ENCODE peak calls at places on chromosomes 3 and 15, in seven cellular contexts. One of them, this sample, is unnamed. For H3K9me3, the result is how much of the 10 kb centered on the place peaks cover.

GRCh38 chr3:41199866-41200668 is 762 bp downstream of the CTNNB1 start:
- DNase-seq in lower lobe of right lung: peak
- DNase-seq in psoas muscle: no peak
- DNase-seq in GM23248: peak
- DNase-seq in body of pancreas: peak
- DNase-seq in ovary: peak
- DNase-seq in CD4-positive, CD25-positive, alpha-beta regulatory T cell: peak
- DNase-seq in this sample: peak

GRCh38 chr15:56989411-56989924 is 71.0 kb downstream of the TCF12 start:
- DNase-seq in lower lobe of right lung: no peak
- DNase-seq in psoas muscle: no peak
- DNase-seq in GM23248: no peak
- DNase-seq in body of pancreas: no peak
- DNase-seq in ovary: no peak
- DNase-seq in CD4-positive, CD25-positive, alpha-beta regulatory T cell: peak
- DNase-seq in this sample: no peak

GRCh38 chr3:111577798-111578685 is 17.1 kb downstream of the ZBED2 start:
- DNase-seq in lower lobe of right lung: no peak
- DNase-seq in psoas muscle: no peak
- DNase-seq in GM23248: peak
- DNase-seq in body of pancreas: no peak
- DNase-seq in ovary: no peak
- DNase-seq in CD4-positive, CD25-positive, alpha-beta regulatory T cell: peak
- DNase-seq in this sample: no peak

GRCh38 chr3:13308406-13308805 is 111.7 kb downstream of the NUP210 start:
- DNase-seq in lower lobe of right lung: peak
- DNase-seq in psoas muscle: no peak
- DNase-seq in GM23248: peak
- DNase-seq in body of pancreas: peak
- DNase-seq in ovary: no peak
- DNase-seq in CD4-positive, CD25-positive, alpha-beta regulatory T cell: peak
- DNase-seq in this sample: no peak

GRCh38 chr3:99248130-99248529 is 346.6 kb upstream of the DCBLD2 start:
- DNase-seq in lower lobe of right lung: no peak
- DNase-seq in psoas muscle: no peak
- DNase-seq in GM23248: peak
- DNase-seq in body of pancreas: no peak
- DNase-seq in ovary: no peak
- DNase-seq in CD4-positive, CD25-positive, alpha-beta regulatory T cell: no peak
- DNase-seq in this sample: no peak

GRCh38 chr15:22888120-22888859 is 49.8 kb downstream of the NIPA2 start:
- DNase-seq in lower lobe of right lung: no peak
- DNase-seq in psoas muscle: no peak
- DNase-seq in GM23248: peak
- DNase-seq in body of pancreas: no peak
- DNase-seq in ovary: no peak
- DNase-seq in CD4-positive, CD25-positive, alpha-beta regulatory T cell: no peak
- DNase-seq in this sample: no peak

GRCh38 chr3:127791221-127791913 is 30.9 kb downstream of the MGLL start:
- DNase-seq in lower lobe of right lung: no peak
- DNase-seq in psoas muscle: no peak
- DNase-seq in GM23248: peak
- DNase-seq in body of pancreas: no peak
- DNase-seq in ovary: no peak
- DNase-seq in CD4-positive, CD25-positive, alpha-beta regulatory T cell: peak
- DNase-seq in this sample: no peak

GRCh38 chr3:24420224-24420623 is 74.4 kb downstream of the THRB start:
- DNase-seq in lower lobe of right lung: no peak
- DNase-seq in psoas muscle: no peak
- DNase-seq in GM23248: no peak
- DNase-seq in body of pancreas: no peak
- DNase-seq in ovary: no peak
- DNase-seq in CD4-positive, CD25-positive, alpha-beta regulatory T cell: no peak
- DNase-seq in this sample: no peak

GRCh38 chr3:57164217-57164605 is 942 bp downstream of the IL17RD start:
- DNase-seq in lower lobe of right lung: peak
- DNase-seq in psoas muscle: peak
- DNase-seq in GM23248: peak
- DNase-seq in body of pancreas: no peak
- DNase-seq in ovary: peak
- DNase-seq in CD4-positive, CD25-positive, alpha-beta regulatory T cell: peak
- DNase-seq in this sample: peak

GRCh38 chr3:127772273-127772672 is 50.0 kb downstream of the MGLL start:
- DNase-seq in lower lobe of right lung: no peak
- DNase-seq in psoas muscle: no peak
- DNase-seq in GM23248: no peak
- DNase-seq in body of pancreas: no peak
- DNase-seq in ovary: no peak
- DNase-seq in CD4-positive, CD25-positive, alpha-beta regulatory T cell: no peak
- DNase-seq in this sample: no peak

GRCh38 chr15:92454525-92455105 is 60.9 kb downstream of the ST8SIA2 start:
- DNase-seq in lower lobe of right lung: no peak
- DNase-seq in psoas muscle: no peak
- DNase-seq in GM23248: no peak
- DNase-seq in body of pancreas: no peak
- DNase-seq in ovary: no peak
- DNase-seq in CD4-positive, CD25-positive, alpha-beta regulatory T cell: no peak
- DNase-seq in this sample: no peak

GRCh38 chr3:183500349-183500748 is 55.2 kb downstream of the KLHL6 start:
- DNase-seq in lower lobe of right lung: no peak
- DNase-seq in psoas muscle: no peak
- DNase-seq in GM23248: no peak
- DNase-seq in body of pancreas: no peak
- DNase-seq in ovary: no peak
- DNase-seq in CD4-positive, CD25-positive, alpha-beta regulatory T cell: no peak
- DNase-seq in this sample: no peak

GRCh38 chr3:108985844-108986243 is 32.2 kb upstream of the GUCA1C start:
- DNase-seq in lower lobe of right lung: no peak
- DNase-seq in psoas muscle: no peak
- DNase-seq in GM23248: no peak
- DNase-seq in body of pancreas: no peak
- DNase-seq in ovary: no peak
- DNase-seq in CD4-positive, CD25-positive, alpha-beta regulatory T cell: no peak
- DNase-seq in this sample: no peak

GRCh38 chr3:15964605-15965061 is 166.9 kb upstream of the ANKRD28 start:
- DNase-seq in lower lobe of right lung: no peak
- DNase-seq in psoas muscle: peak
- DNase-seq in GM23248: peak
- DNase-seq in body of pancreas: peak
- DNase-seq in ovary: peak
- DNase-seq in CD4-positive, CD25-positive, alpha-beta regulatory T cell: no peak
- DNase-seq in this sample: no peak

GRCh38 chr3:72746412-72747411 is 101.5 kb downstream of the SHQ1 start:
- DNase-seq in lower lobe of right lung: no peak
- DNase-seq in psoas muscle: no peak
- DNase-seq in GM23248: no peak
- DNase-seq in body of pancreas: no peak
- DNase-seq in ovary: no peak
- DNase-seq in CD4-positive, CD25-positive, alpha-beta regulatory T cell: no peak
- DNase-seq in this sample: no peak

GRCh38 chr15:58267026-58267425 is 128.8 kb downstream of the AQP9 start:
- DNase-seq in lower lobe of right lung: no peak
- DNase-seq in psoas muscle: no peak
- DNase-seq in GM23248: no peak
- DNase-seq in body of pancreas: no peak
- DNase-seq in ovary: no peak
- DNase-seq in CD4-positive, CD25-positive, alpha-beta regulatory T cell: no peak
- DNase-seq in this sample: no peak

GRCh38 chr3:63872135-63872924 is 8.7 kb downstream of the ATXN7 start:
- DNase-seq in lower lobe of right lung: no peak
- DNase-seq in psoas muscle: no peak
- DNase-seq in GM23248: peak
- DNase-seq in body of pancreas: no peak
- DNase-seq in ovary: no peak
- DNase-seq in CD4-positive, CD25-positive, alpha-beta regulatory T cell: no peak
- DNase-seq in this sample: no peak

GRCh38 chr3:109943181-109943580 is 605.8 kb upstream of the DPPA4 start:
- DNase-seq in lower lobe of right lung: no peak
- DNase-seq in psoas muscle: no peak
- DNase-seq in GM23248: no peak
- DNase-seq in body of pancreas: no peak
- DNase-seq in ovary: no peak
- DNase-seq in CD4-positive, CD25-positive, alpha-beta regulatory T cell: no peak
- DNase-seq in this sample: no peak

GRCh38 chr3:195227871-195228270 is 43.1 kb downstream of the XXYLT1 start:
- DNase-seq in lower lobe of right lung: peak
- DNase-seq in psoas muscle: no peak
- DNase-seq in GM23248: no peak
- DNase-seq in body of pancreas: no peak
- DNase-seq in ovary: peak
- DNase-seq in CD4-positive, CD25-positive, alpha-beta regulatory T cell: no peak
- DNase-seq in this sample: no peak

GRCh38 chr3:5080779-5081550 is 41.1 kb upstream of the ARL8B start:
- DNase-seq in lower lobe of right lung: no peak
- DNase-seq in psoas muscle: no peak
- DNase-seq in GM23248: no peak
- DNase-seq in body of pancreas: peak
- DNase-seq in ovary: no peak
- DNase-seq in CD4-positive, CD25-positive, alpha-beta regulatory T cell: no peak
- DNase-seq in this sample: no peak

DNA sequence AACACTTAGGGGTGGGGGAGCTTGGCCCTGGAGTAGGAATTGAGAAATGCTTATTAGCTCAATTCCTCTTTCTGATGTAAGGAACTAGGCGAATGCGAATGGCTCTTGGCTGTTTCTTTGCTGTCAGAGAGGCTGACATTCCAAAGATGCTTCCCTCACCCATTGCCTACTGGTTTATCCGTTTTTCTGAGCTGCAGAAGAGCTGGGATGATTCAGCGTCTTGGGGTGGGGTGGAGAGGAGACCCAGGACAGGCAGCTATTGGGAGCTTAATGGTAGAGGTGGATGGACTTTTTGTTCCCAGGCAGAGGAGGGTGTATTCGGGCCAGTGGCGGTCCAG is 9.8 kb downstream of the PLEKHO2 start:
- DNase-seq in lower lobe of right lung: no peak
- DNase-seq in psoas muscle: no peak
- DNase-seq in GM23248: peak
- DNase-seq in body of pancreas: peak
- DNase-seq in ovary: peak
- DNase-seq in CD4-positive, CD25-positive, alpha-beta regulatory T cell: no peak
- DNase-seq in this sample: peak
- H3K27ac ChIP-seq in lower lobe of right lung: peak
- H3K27ac ChIP-seq in psoas muscle: peak
- H3K27ac ChIP-seq in GM23248: peak
- H3K27ac ChIP-seq in body of pancreas: no peak
- H3K27ac ChIP-seq in ovary: no peak
- H3K27ac ChIP-seq in CD4-positive, CD25-positive, alpha-beta regulatory T cell: no peak
- H3K27ac ChIP-seq in this sample: peak

DNA sequence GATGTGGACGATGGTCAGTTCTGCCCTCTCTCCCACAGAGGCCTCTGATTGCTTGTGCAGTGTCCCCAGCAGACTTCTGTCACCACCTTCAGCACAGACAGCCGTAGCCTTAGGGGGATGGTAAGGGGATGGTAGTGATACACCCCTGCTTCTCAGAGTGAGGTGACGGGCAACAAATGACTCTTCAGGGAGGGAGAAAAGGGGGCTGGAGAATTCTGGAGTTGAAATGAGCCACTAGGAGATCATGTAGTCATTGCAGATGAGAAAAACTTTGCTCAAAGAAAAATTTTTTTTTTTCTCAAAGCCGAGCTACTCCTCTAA is 29.6 kb upstream of the TIMP4 start:
- DNase-seq in lower lobe of right lung: no peak
- DNase-seq in psoas muscle: no peak
- DNase-seq in GM23248: no peak
- DNase-seq in body of pancreas: no peak
- DNase-seq in ovary: no peak
- DNase-seq in CD4-positive, CD25-positive, alpha-beta regulatory T cell: no peak
- DNase-seq in this sample: no peak
- H3K4me3 ChIP-seq in lower lobe of right lung: no peak
- H3K4me3 ChIP-seq in psoas muscle: no peak
- H3K4me3 ChIP-seq in GM23248: no peak
- H3K4me3 ChIP-seq in body of pancreas: no peak
- H3K4me3 ChIP-seq in ovary: no peak
- H3K4me3 ChIP-seq in CD4-positive, CD25-positive, alpha-beta regulatory T cell: no peak
- H3K4me3 ChIP-seq in this sample: no peak

GRCh38 chr15:20659265-20659664 is 117.7 kb upstream of the GOLGA6L6 start:
- DNase-seq in lower lobe of right lung: no peak
- DNase-seq in psoas muscle: no peak
- DNase-seq in GM23248: no peak
- DNase-seq in body of pancreas: no peak
- DNase-seq in ovary: no peak
- DNase-seq in CD4-positive, CD25-positive, alpha-beta regulatory T cell: no peak
- DNase-seq in this sample: no peak
- H3K9me3 ChIP-seq in lower lobe of right lung: under half
- H3K9me3 ChIP-seq in psoas muscle: under half
- H3K9me3 ChIP-seq in GM23248: under half
- H3K9me3 ChIP-seq in body of pancreas: under half
- H3K9me3 ChIP-seq in ovary: under half
- H3K9me3 ChIP-seq in CD4-positive, CD25-positive, alpha-beta regulatory T cell: under half
- H3K9me3 ChIP-seq in this sample: under half

GRCh38 chr3:140828585-140828984 is 113.1 kb upstream of the SLC25A36 start:
- DNase-seq in lower lobe of right lung: no peak
- DNase-seq in psoas muscle: no peak
- DNase-seq in GM23248: no peak
- DNase-seq in body of pancreas: no peak
- DNase-seq in ovary: no peak
- DNase-seq in CD4-positive, CD25-positive, alpha-beta regulatory T cell: no peak
- DNase-seq in this sample: no peak

GRCh38 chr3:140829796-140830195 is 111.8 kb upstream of the SLC25A36 start:
- DNase-seq in lower lobe of right lung: no peak
- DNase-seq in psoas muscle: no peak
- DNase-seq in GM23248: no peak
- DNase-seq in body of pancreas: no peak
- DNase-seq in ovary: no peak
- DNase-seq in CD4-positive, CD25-positive, alpha-beta regulatory T cell: no peak
- DNase-seq in this sample: no peak

GRCh38 chr3:140827894-140828293 is 113.7 kb upstream of the SLC25A36 start:
- DNase-seq in lower lobe of right lung: no peak
- DNase-seq in psoas muscle: no peak
- DNase-seq in GM23248: no peak
- DNase-seq in body of pancreas: no peak
- DNase-seq in ovary: no peak
- DNase-seq in CD4-positive, CD25-positive, alpha-beta regulatory T cell: no peak
- DNase-seq in this sample: no peak

GRCh38 chr3:140832883-140833282 is 108.8 kb upstream of the SLC25A36 start:
- DNase-seq in lower lobe of right lung: no peak
- DNase-seq in psoas muscle: no peak
- DNase-seq in GM23248: no peak
- DNase-seq in body of pancreas: no peak
- DNase-seq in ovary: no peak
- DNase-seq in CD4-positive, CD25-positive, alpha-beta regulatory T cell: peak
- DNase-seq in this sample: no peak

GRCh38 chr3:140830391-140830790 is 111.2 kb upstream of the SLC25A36 start:
- DNase-seq in lower lobe of right lung: no peak
- DNase-seq in psoas muscle: no peak
- DNase-seq in GM23248: no peak
- DNase-seq in body of pancreas: no peak
- DNase-seq in ovary: no peak
- DNase-seq in CD4-positive, CD25-positive, alpha-beta regulatory T cell: no peak
- DNase-seq in this sample: no peak
- H3K27ac ChIP-seq in lower lobe of right lung: no peak
- H3K27ac ChIP-seq in psoas muscle: no peak
- H3K27ac ChIP-seq in GM23248: no peak
- H3K27ac ChIP-seq in body of pancreas: no peak
- H3K27ac ChIP-seq in ovary: no peak
- H3K27ac ChIP-seq in CD4-positive, CD25-positive, alpha-beta regulatory T cell: no peak
- H3K27ac ChIP-seq in this sample: no peak

GRCh38 chr3:140629351-140630137 is 48.3 kb upstream of the TRIM42 start:
- DNase-seq in lower lobe of right lung: no peak
- DNase-seq in psoas muscle: no peak
- DNase-seq in GM23248: peak
- DNase-seq in body of pancreas: no peak
- DNase-seq in ovary: no peak
- DNase-seq in CD4-positive, CD25-positive, alpha-beta regulatory T cell: no peak
- DNase-seq in this sample: no peak
- H3K4me3 ChIP-seq in lower lobe of right lung: no peak
- H3K4me3 ChIP-seq in psoas muscle: no peak
- H3K4me3 ChIP-seq in GM23248: no peak
- H3K4me3 ChIP-seq in body of pancreas: no peak
- H3K4me3 ChIP-seq in ovary: no peak
- H3K4me3 ChIP-seq in CD4-positive, CD25-positive, alpha-beta regulatory T cell: no peak
- H3K4me3 ChIP-seq in this sample: no peak